ENCODE peak calls at places on chromosomes 4 and X, in nine cellular contexts. C, Q, U, Z, T, H, X, J and L are unnamed samples.
A peak's percentile ranks its signal among the peaks of the same experiment; 100 is the strongest.

GRCh38 chrX:18426004-18426320 is 554 bp downstream of the CDKL5 start:
- DNase-seq in C (no peak), Q (no peak), U (no peak), Z (no peak), T (peak; percentile 14), H (peak; percentile 3), X (no peak), J (no peak), L (no peak)

GRCh38 chrX:145213504-145213903 is 33.8 kb upstream of the SPANXN1 start:
- DNase-seq in C (no peak), Q (peak; percentile 12), U (no peak), Z (no peak), T (no peak), H (peak; percentile 7), X (no peak), J (no peak), L (no peak)

GRCh38 chr4:5712517-5712916 is 1.5 kb downstream of the EVC start:
- DNase-seq in C (no peak), Q (peak; percentile 92), U (no peak), Z (peak; percentile 40), T (no peak), H (no peak), X (no peak), J (no peak), L (no peak)

GRCh38 chr4:2093265-2093664 is 34.1 kb downstream of the NAT8L start:
- DNase-seq in C (no peak), Q (no peak), U (no peak), Z (no peak), T (no peak), H (no peak), X (no peak), J (no peak), L (no peak)

GRCh38 chrX:16319929-16320328 is 152.6 kb downstream of the MAGEB17 start:
- DNase-seq in C (no peak), Q (peak; percentile 52), U (no peak), Z (no peak), T (no peak), H (no peak), X (no peak), J (no peak), L (no peak)

GRCh38 chr4:118824141-118824540 is 11.8 kb downstream of the SEC24D start:
- DNase-seq in C (no peak), Q (no peak), U (no peak), Z (no peak), T (no peak), H (no peak), X (no peak), J (no peak), L (no peak)

GRCh38 chr4:120290553-120290952 is 223.9 kb upstream of the MAD2L1 start:
- DNase-seq in C (no peak), Q (no peak), U (no peak), Z (no peak), T (no peak), H (no peak), X (no peak), J (no peak), L (no peak)

GRCh38 chrX:47206316-47206715 is 12.2 kb upstream of the CDK16 start:
- DNase-seq in C (no peak), Q (no peak), U (no peak), Z (no peak), T (no peak), H (no peak), X (no peak), J (no peak), L (no peak)

GRCh38 chr4:140188975-140189374 is 35.0 kb upstream of the MAML3 start:
- DNase-seq in C (peak; percentile 12), Q (peak; percentile 81), U (no peak), Z (no peak), T (no peak), H (no peak), X (no peak), J (no peak), L (no peak)

GRCh38 chrX:46683023-46683422 is 75.9 kb downstream of the SLC9A7 start:
- DNase-seq in C (no peak), Q (no peak), U (no peak), Z (no peak), T (no peak), H (no peak), X (no peak), J (peak; percentile 0), L (no peak)

GRCh38 chr4:40626183-40626990 is 3.3 kb downstream of the RBM47 start:
- DNase-seq in C (no peak), Q (peak; percentile 36), U (no peak), Z (no peak), T (no peak), H (no peak), X (no peak), J (no peak), L (no peak)

GRCh38 chrX:153870791-153871360 is 15.1 kb downstream of the L1CAM start:
- DNase-seq in C (no peak), Q (no peak), U (no peak), Z (no peak), T (no peak), H (no peak), X (no peak), J (no peak), L (no peak)
- TF ChIP-seq CTCF in C (no peak), Q (no peak), U (no peak), Z (no peak), T (no peak), H (no peak), X (no peak), J (no peak), L (no peak)

GRCh38 chr4:23455482-23455881 is 434.4 kb downstream of the PPARGC1A start:
- DNase-seq in C (no peak), Q (no peak), U (no peak), Z (no peak), T (peak; percentile 7), H (peak; percentile 1), X (peak; percentile 19), J (peak; percentile 1), L (no peak)
- TF ChIP-seq CTCF in C (no peak), Q (no peak), U (no peak), Z (no peak), T (no peak), H (peak; percentile 43), X (no peak), J (peak; percentile 45), L (peak; percentile 45)

GRCh38 chr4:90575371-90575770 is 448.2 kb downstream of the CCSER1 start:
- DNase-seq in C (no peak), Q (no peak), U (no peak), Z (no peak), T (no peak), H (no peak), X (no peak), J (no peak), L (no peak)

GRCh38 chr4:90572996-90573395 is 445.8 kb downstream of the CCSER1 start:
- DNase-seq in C (no peak), Q (no peak), U (no peak), Z (no peak), T (no peak), H (no peak), X (no peak), J (no peak), L (no peak)

GRCh38 chr4:90570615-90571014 is 443.4 kb downstream of the CCSER1 start:
- DNase-seq in C (no peak), Q (no peak), U (no peak), Z (no peak), T (no peak), H (no peak), X (no peak), J (no peak), L (no peak)
- TF ChIP-seq CTCF in C (no peak), Q (no peak), U (no peak), Z (no peak), T (no peak), H (no peak), X (no peak), J (no peak), L (no peak)

DNA sequence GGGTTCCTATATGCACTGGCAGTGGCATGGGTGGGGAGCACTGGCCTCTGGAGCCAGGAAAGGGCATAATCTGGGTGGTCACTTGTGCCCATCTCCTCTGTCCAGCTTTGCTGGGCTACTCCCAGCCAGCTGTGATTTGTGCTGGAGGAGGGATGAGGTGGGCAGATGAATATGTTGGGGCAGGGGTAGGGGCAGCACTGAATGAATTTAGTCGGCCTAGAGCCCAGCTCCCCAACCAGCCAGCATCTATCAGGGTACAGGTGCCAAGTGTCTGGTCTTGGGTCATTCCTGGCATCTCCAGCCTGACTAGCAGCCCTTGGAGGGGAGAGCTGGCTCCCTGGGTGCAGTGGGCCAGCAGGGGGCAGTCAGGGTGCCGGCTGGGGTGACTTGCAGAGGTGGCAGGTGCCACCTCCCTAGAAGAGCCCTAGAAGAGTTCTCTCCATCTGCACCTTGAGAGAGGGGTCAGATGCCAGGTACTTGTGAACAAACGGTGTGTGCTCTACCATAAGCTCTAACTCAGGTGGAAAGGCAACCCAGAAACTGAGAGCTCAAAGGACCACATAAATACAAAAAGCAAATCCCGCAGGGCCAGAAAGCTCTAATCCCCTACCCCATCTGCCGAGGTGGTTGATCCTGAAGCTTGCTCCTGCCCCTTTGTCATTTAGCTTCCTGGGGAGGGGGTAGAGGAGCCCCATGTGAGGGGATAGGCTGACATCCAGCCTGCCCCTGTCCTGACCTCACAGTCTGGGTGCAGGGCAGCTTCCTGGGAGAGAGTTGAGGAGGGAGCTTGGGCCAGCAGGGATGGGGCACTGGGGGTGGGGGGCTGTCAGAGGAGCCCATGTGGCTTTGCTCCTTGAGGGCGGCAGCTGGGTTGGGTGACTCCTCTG is 2.2 kb downstream of the SORCS2 start:
- DNase-seq in C (no peak), Q (peak; percentile 31), U (no peak), Z (no peak), T (peak; percentile 59), H (no peak), X (no peak), J (no peak), L (peak; percentile 66)
- TF ChIP-seq CTCF in C (peak; percentile 64), Q (peak; percentile 42), U (no peak), Z (peak; percentile 64), T (peak; percentile 19), H (peak; percentile 56), X (peak; percentile 46), J (peak; percentile 63), L (peak; percentile 64)

DNA sequence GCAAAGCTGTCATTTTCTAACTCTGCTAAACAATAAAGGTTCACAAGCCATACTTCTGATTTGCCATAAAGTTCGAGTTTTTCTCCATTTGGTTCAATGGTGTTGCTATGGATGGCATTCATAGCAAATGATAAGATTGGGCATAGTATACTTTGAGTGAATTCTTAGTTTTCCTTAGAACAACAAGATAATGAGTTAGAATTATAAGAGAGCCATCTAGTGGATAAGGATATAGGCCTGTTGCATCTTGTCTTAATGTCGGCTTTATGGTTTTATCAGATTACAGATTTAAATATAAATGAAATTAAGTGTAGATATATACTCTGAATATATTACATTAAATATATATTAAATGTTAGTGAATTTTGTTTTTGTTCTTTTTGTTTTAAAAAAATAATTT is 644.6 kb downstream of the IL1RAPL1 start:
- DNase-seq in C (no peak), Q (peak; percentile 8), U (no peak), Z (no peak), T (no peak), H (no peak), X (no peak), J (no peak), L (no peak)
- TF ChIP-seq CTCF in C (no peak), Q (peak; percentile 29), U (no peak), Z (peak; percentile 4), T (no peak), H (peak; percentile 56), X (no peak), J (no peak), L (peak; percentile 14)